ENCODE peak calls at places on chromosome 17, in ten cellular contexts. G is T-helper 1 cell; B is EH; T is fibroblast of the aortic adventitia; N is GM20000; Y is activated naive CD4-positive, alpha-beta T cell; M is GDM1; F is kidney tubule cell; X is stimulated activated CD8-positive, alpha-beta memory T cell treated with anti-CD3 and anti-CD28 coated beads, Interleukin-15, amount 100 ng/mL, for 48 hours; L is dermis microvascular lymphatic vessel endothelial cell. U is an unnamed sample.

GRCh38 chr17:28763137-28763799 is 19.5 kb downstream of the TRAF4 start:
- DNase-seq in G (no peak), N (peak), T (no peak), M (no peak), Y (no peak), B (no peak), L (no peak), X (no peak), F (no peak), U (no peak)

GRCh38 chr17:39107141-39107540 is 44.3 kb downstream of the PLXDC1 start:
- DNase-seq in Y (no peak), X (no peak), G (no peak), F (no peak), B (no peak), M (no peak), N (no peak), T (no peak), L (no peak), U (no peak)

GRCh38 chr17:68101992-68102758 is 66.6 kb downstream of the KPNA2 start:
- DNase-seq in B (peak), L (peak), N (peak), Y (peak), F (peak), T (peak), G (peak), X (no peak), M (no peak), U (no peak)

GRCh38 chr17:28416703-28417311 is 10.8 kb upstream of the SLC46A1 start:
- DNase-seq in N (peak), F (peak), L (peak), X (peak), B (peak), Y (peak), T (peak), M (peak), G (peak), U (peak)

GRCh38 chr17:37294888-37295287 is 80.9 kb upstream of the C17orf78 start:
- DNase-seq in B (no peak), F (no peak), X (no peak), L (no peak), T (no peak), Y (no peak), G (no peak), N (no peak), M (no peak), U (no peak)

GRCh38 chr17:10316986-10317834 is 55.6 kb downstream of the MYH13 start:
- DNase-seq in T (peak), N (peak), B (peak), M (no peak), Y (no peak), G (no peak), L (peak), F (peak), X (peak), U (no peak)

GRCh38 chr17:30000755-30001257 is 59.4 kb downstream of the EFCAB5 start:
- DNase-seq in G (no peak), B (no peak), M (no peak), N (no peak), F (no peak), L (no peak), Y (no peak), X (no peak), T (no peak), U (no peak)

GRCh38 chr17:68301438-68301959 is 10.2 kb downstream of the ARSG start:
- DNase-seq in Y (no peak), X (no peak), L (peak), F (no peak), G (no peak), M (no peak), T (no peak), B (no peak), N (no peak), U (peak)

GRCh38 chr17:30547778-30548177 is 70.6 kb downstream of the GOSR1 start:
- DNase-seq in L (no peak), N (no peak), X (no peak), F (no peak), G (no peak), B (no peak), T (no peak), Y (no peak), M (no peak), U (no peak)

GRCh38 chr17:1563786-1564613 is 1.4 kb upstream of the PITPNA start:
- DNase-seq in F (peak), B (no peak), L (no peak), T (no peak), X (no peak), G (no peak), M (no peak), Y (no peak), N (no peak), U (peak)

GRCh38 chr17:76265624-76266243 is 586 bp downstream of the UBALD2 start:
- DNase-seq in G (peak), N (no peak), T (peak), X (peak), L (peak), B (peak), F (peak), Y (peak), M (no peak), U (no peak)

GRCh38 chr17:45287526-45288264 is 25.8 kb upstream of the SPATA32 start:
- DNase-seq in T (no peak), Y (no peak), L (no peak), G (no peak), M (no peak), B (peak), N (no peak), F (no peak), X (no peak), U (no peak)

GRCh38 chr17:17493986-17494466 is 2.2 kb downstream of the RASD1 start:
- DNase-seq in M (no peak), B (no peak), T (no peak), L (no peak), X (no peak), N (no peak), Y (no peak), G (no peak), F (no peak), U (no peak)

GRCh38 chr17:45228985-45229517 is 7.4 kb downstream of the FMNL1 start:
- DNase-seq in F (peak), X (peak), G (peak), L (no peak), B (peak), N (peak), M (peak), T (peak), Y (peak), U (no peak)

U was measured in NCI-H748 treated with DMSO at 0.1 percent for 48 hours.